ENCODE peak calls at places on chromosomes 12 and 14, in seven cellular contexts. One of them, this sample, is unnamed.

GRCh38 chr14:61355892-61356325 is 34.5 kb downstream of the PRKCH start:
- DNase-seq in right lobe of liver: peak; percentile 50
- DNase-seq in GM12878: no peak
- DNase-seq in IMR-90: peak; percentile 11
- DNase-seq in activated T-cell treated with anti-CD3 and anti-CD28 coated beads, Interleukin-2, amount 50 U/mL, for 4 hours: peak; percentile 55
- DNase-seq in AG08395: peak; percentile 6
- DNase-seq in left lobe of liver: no peak
- DNase-seq in this sample: no peak

GRCh38 chr12:56121204-56121870 is 3.3 kb downstream of the ZC3H10 start:
- DNase-seq in right lobe of liver: peak; percentile 94
- DNase-seq in GM12878: no peak
- DNase-seq in IMR-90: no peak
- DNase-seq in activated T-cell treated with anti-CD3 and anti-CD28 coated beads, Interleukin-2, amount 50 U/mL, for 4 hours: no peak
- DNase-seq in AG08395: no peak
- DNase-seq in left lobe of liver: peak; percentile 92
- DNase-seq in this sample: no peak

GRCh38 chr12:2267624-2268477 is 215.1 kb downstream of the CACNA1C start:
- DNase-seq in right lobe of liver: no peak
- DNase-seq in GM12878: no peak
- DNase-seq in IMR-90: peak; percentile 54
- DNase-seq in activated T-cell treated with anti-CD3 and anti-CD28 coated beads, Interleukin-2, amount 50 U/mL, for 4 hours: no peak
- DNase-seq in AG08395: peak; percentile 82
- DNase-seq in left lobe of liver: no peak
- DNase-seq in this sample: peak; percentile 44

GRCh38 chr12:92649511-92650227 is 53.1 kb upstream of the PLEKHG7 start:
- DNase-seq in right lobe of liver: peak; percentile 70
- DNase-seq in GM12878: peak; percentile 67
- DNase-seq in IMR-90: peak; percentile 90
- DNase-seq in activated T-cell treated with anti-CD3 and anti-CD28 coated beads, Interleukin-2, amount 50 U/mL, for 4 hours: peak; percentile 50
- DNase-seq in AG08395: peak; percentile 88
- DNase-seq in left lobe of liver: peak; percentile 56
- DNase-seq in this sample: peak; percentile 85

GRCh38 chr12:69007166-69007857 is 74.3 kb upstream of the CPM start:
- DNase-seq in right lobe of liver: no peak
- DNase-seq in GM12878: no peak
- DNase-seq in IMR-90: peak; percentile 97
- DNase-seq in activated T-cell treated with anti-CD3 and anti-CD28 coated beads, Interleukin-2, amount 50 U/mL, for 4 hours: no peak
- DNase-seq in AG08395: peak; percentile 63
- DNase-seq in left lobe of liver: no peak
- DNase-seq in this sample: peak; percentile 83

GRCh38 chr14:60815371-60815770 is 80.8 kb downstream of the MNAT1 start:
- DNase-seq in right lobe of liver: no peak
- DNase-seq in GM12878: peak; percentile 69
- DNase-seq in IMR-90: no peak
- DNase-seq in activated T-cell treated with anti-CD3 and anti-CD28 coated beads, Interleukin-2, amount 50 U/mL, for 4 hours: no peak
- DNase-seq in AG08395: no peak
- DNase-seq in left lobe of liver: no peak
- DNase-seq in this sample: no peak

GRCh38 chr12:125203145-125203765 is 138.0 kb downstream of the AACS start:
- DNase-seq in right lobe of liver: no peak
- DNase-seq in GM12878: no peak
- DNase-seq in IMR-90: no peak
- DNase-seq in activated T-cell treated with anti-CD3 and anti-CD28 coated beads, Interleukin-2, amount 50 U/mL, for 4 hours: no peak
- DNase-seq in AG08395: peak; percentile 19
- DNase-seq in left lobe of liver: no peak
- DNase-seq in this sample: no peak

GRCh38 chr12:92827836-92828431 is 101.2 kb downstream of the EEA1 start:
- DNase-seq in right lobe of liver: no peak
- DNase-seq in GM12878: peak; percentile 12
- DNase-seq in IMR-90: peak; percentile 49
- DNase-seq in activated T-cell treated with anti-CD3 and anti-CD28 coated beads, Interleukin-2, amount 50 U/mL, for 4 hours: peak; percentile 15
- DNase-seq in AG08395: peak; percentile 33
- DNase-seq in left lobe of liver: no peak
- DNase-seq in this sample: peak; percentile 58

GRCh38 chr14:71693373-71693772 is 238.9 kb upstream of the RGS6 start:
- DNase-seq in right lobe of liver: no peak
- DNase-seq in GM12878: no peak
- DNase-seq in IMR-90: peak; percentile 88
- DNase-seq in activated T-cell treated with anti-CD3 and anti-CD28 coated beads, Interleukin-2, amount 50 U/mL, for 4 hours: no peak
- DNase-seq in AG08395: peak; percentile 81
- DNase-seq in left lobe of liver: no peak
- DNase-seq in this sample: peak; percentile 96

GRCh38 chr12:6953417-6954315 is 2.5 kb downstream of the PTPN6 start:
- DNase-seq in right lobe of liver: peak; percentile 63
- DNase-seq in GM12878: peak; percentile 95
- DNase-seq in IMR-90: no peak
- DNase-seq in activated T-cell treated with anti-CD3 and anti-CD28 coated beads, Interleukin-2, amount 50 U/mL, for 4 hours: peak; percentile 77
- DNase-seq in AG08395: peak; percentile 65
- DNase-seq in left lobe of liver: peak; percentile 55
- DNase-seq in this sample: peak; percentile 22

GRCh38 chr12:76219806-76220205 is 128.4 kb downstream of the BBS10 start:
- DNase-seq in right lobe of liver: no peak
- DNase-seq in GM12878: no peak
- DNase-seq in IMR-90: no peak
- DNase-seq in activated T-cell treated with anti-CD3 and anti-CD28 coated beads, Interleukin-2, amount 50 U/mL, for 4 hours: no peak
- DNase-seq in AG08395: no peak
- DNase-seq in left lobe of liver: no peak
- DNase-seq in this sample: no peak

GRCh38 chr14:23562822-23563472 is 4.6 kb downstream of the AP1G2 start:
- DNase-seq in right lobe of liver: no peak
- DNase-seq in GM12878: no peak
- DNase-seq in IMR-90: peak; percentile 40
- DNase-seq in activated T-cell treated with anti-CD3 and anti-CD28 coated beads, Interleukin-2, amount 50 U/mL, for 4 hours: peak; percentile 60
- DNase-seq in AG08395: peak; percentile 55
- DNase-seq in left lobe of liver: no peak
- DNase-seq in this sample: peak; percentile 41

GRCh38 chr12:87280356-87280755 is 748.8 kb downstream of the C12orf50 start:
- DNase-seq in right lobe of liver: no peak
- DNase-seq in GM12878: peak; percentile 21
- DNase-seq in IMR-90: no peak
- DNase-seq in activated T-cell treated with anti-CD3 and anti-CD28 coated beads, Interleukin-2, amount 50 U/mL, for 4 hours: no peak
- DNase-seq in AG08395: no peak
- DNase-seq in left lobe of liver: no peak
- DNase-seq in this sample: no peak

GRCh38 chr12:113452458-113452857 is 19.2 kb downstream of the LHX5 start:
- DNase-seq in right lobe of liver: no peak
- DNase-seq in GM12878: no peak
- DNase-seq in IMR-90: no peak
- DNase-seq in activated T-cell treated with anti-CD3 and anti-CD28 coated beads, Interleukin-2, amount 50 U/mL, for 4 hours: no peak
- DNase-seq in AG08395: no peak
- DNase-seq in left lobe of liver: no peak
- DNase-seq in this sample: no peak

GRCh38 chr12:59651230-59651920 is 55.5 kb downstream of the SLC16A7 start:
- DNase-seq in right lobe of liver: no peak
- DNase-seq in GM12878: no peak
- DNase-seq in IMR-90: peak; percentile 25
- DNase-seq in activated T-cell treated with anti-CD3 and anti-CD28 coated beads, Interleukin-2, amount 50 U/mL, for 4 hours: no peak
- DNase-seq in AG08395: peak; percentile 6
- DNase-seq in left lobe of liver: no peak
- DNase-seq in this sample: peak; percentile 4

This sample was measured in fibroblast of villous mesenchyme.